ENCODE peak calls at places on chromosomes 11 and 22, in four cellular contexts. One of them, this sample, is unnamed.

GRCh38 chr22:27512283-27512761 is 289.2 kb downstream of the MN1 start:
- DNase-seq in fibroblast of mammary gland: peak
- DNase-seq in heart left ventricle: peak
- DNase-seq in adrenal gland: peak
- DNase-seq in this sample: no peak

GRCh38 chr11:101444164-101444563 is 139.6 kb downstream of the TRPC6 start:
- DNase-seq in fibroblast of mammary gland: peak
- DNase-seq in heart left ventricle: no peak
- DNase-seq in adrenal gland: no peak
- DNase-seq in this sample: no peak

GRCh38 chr22:48923909-48924475 is 903.7 kb downstream of the BRD1 start:
- DNase-seq in heart left ventricle: no peak
- DNase-seq in adrenal gland: no peak
- DNase-seq in fibroblast of mammary gland: no peak
- DNase-seq in this sample: no peak

GRCh38 chr22:35132568-35132967 is 66.6 kb downstream of the ISX start:
- DNase-seq in adrenal gland: no peak
- DNase-seq in heart left ventricle: no peak
- DNase-seq in fibroblast of mammary gland: no peak
- DNase-seq in this sample: no peak

GRCh38 chr11:128341767-128342318 is 245.5 kb downstream of the ETS1 start:
- DNase-seq in heart left ventricle: no peak
- DNase-seq in adrenal gland: no peak
- DNase-seq in fibroblast of mammary gland: no peak
- DNase-seq in this sample: no peak

GRCh38 chr11:95412074-95412473 is 181.1 kb upstream of the SESN3 start:
- DNase-seq in adrenal gland: no peak
- DNase-seq in fibroblast of mammary gland: no peak
- DNase-seq in heart left ventricle: no peak
- DNase-seq in this sample: no peak

GRCh38 chr11:95453616-95454118 is 222.7 kb upstream of the SESN3 start:
- DNase-seq in heart left ventricle: peak
- DNase-seq in adrenal gland: no peak
- DNase-seq in fibroblast of mammary gland: no peak
- DNase-seq in this sample: no peak

GRCh38 chr11:128039140-128040021 is 548.0 kb downstream of the ETS1 start:
- DNase-seq in fibroblast of mammary gland: peak
- DNase-seq in adrenal gland: no peak
- DNase-seq in heart left ventricle: peak
- DNase-seq in this sample: no peak

GRCh38 chr11:24400059-24400665 is 96.7 kb upstream of the LUZP2 start:
- DNase-seq in heart left ventricle: no peak
- DNase-seq in adrenal gland: no peak
- DNase-seq in fibroblast of mammary gland: no peak
- DNase-seq in this sample: no peak

GRCh38 chr11:129574431-129574830 is 198.8 kb downstream of the BARX2 start:
- DNase-seq in heart left ventricle: no peak
- DNase-seq in adrenal gland: no peak
- DNase-seq in fibroblast of mammary gland: no peak
- DNase-seq in this sample: no peak

GRCh38 chr11:104151404-104152204 is 12.3 kb downstream of the PDGFD start:
- DNase-seq in heart left ventricle: no peak
- DNase-seq in adrenal gland: no peak
- DNase-seq in fibroblast of mammary gland: peak
- DNase-seq in this sample: no peak

GRCh38 chr11:63573881-63574855 is 11.0 kb upstream of the PLAAT2 start:
- DNase-seq in adrenal gland: peak
- DNase-seq in heart left ventricle: peak
- DNase-seq in fibroblast of mammary gland: peak
- DNase-seq in this sample: no peak

GRCh38 chr22:37998543-37998942 is 14.2 kb upstream of the SOX10 start:
- DNase-seq in heart left ventricle: no peak
- DNase-seq in adrenal gland: no peak
- DNase-seq in fibroblast of mammary gland: no peak
- DNase-seq in this sample: no peak

GRCh38 chr22:49789289-49790141 is 38.2 kb downstream of the BRD1 start:
- DNase-seq in heart left ventricle: peak
- DNase-seq in fibroblast of mammary gland: peak
- DNase-seq in adrenal gland: peak
- DNase-seq in this sample: peak

GRCh38 chr11:659532-660085 is 22.5 kb downstream of the DRD4 start:
- DNase-seq in heart left ventricle: no peak
- DNase-seq in fibroblast of mammary gland: no peak
- DNase-seq in adrenal gland: no peak
- DNase-seq in this sample: no peak

GRCh38 chr11:65555693-65556231 is 2.4 kb downstream of the LTBP3 start:
- DNase-seq in adrenal gland: peak
- DNase-seq in fibroblast of mammary gland: peak
- DNase-seq in heart left ventricle: peak
- DNase-seq in this sample: no peak

GRCh38 chr22:36385491-36386350 is 2.0 kb downstream of the MYH9 start:
- DNase-seq in adrenal gland: peak
- DNase-seq in heart left ventricle: no peak
- DNase-seq in fibroblast of mammary gland: peak
- DNase-seq in this sample: no peak

GRCh38 chr11:70456921-70457532 is 58.7 kb downstream of the CTTN start:
- DNase-seq in adrenal gland: no peak
- DNase-seq in heart left ventricle: no peak
- DNase-seq in fibroblast of mammary gland: peak
- DNase-seq in this sample: no peak

DNA sequence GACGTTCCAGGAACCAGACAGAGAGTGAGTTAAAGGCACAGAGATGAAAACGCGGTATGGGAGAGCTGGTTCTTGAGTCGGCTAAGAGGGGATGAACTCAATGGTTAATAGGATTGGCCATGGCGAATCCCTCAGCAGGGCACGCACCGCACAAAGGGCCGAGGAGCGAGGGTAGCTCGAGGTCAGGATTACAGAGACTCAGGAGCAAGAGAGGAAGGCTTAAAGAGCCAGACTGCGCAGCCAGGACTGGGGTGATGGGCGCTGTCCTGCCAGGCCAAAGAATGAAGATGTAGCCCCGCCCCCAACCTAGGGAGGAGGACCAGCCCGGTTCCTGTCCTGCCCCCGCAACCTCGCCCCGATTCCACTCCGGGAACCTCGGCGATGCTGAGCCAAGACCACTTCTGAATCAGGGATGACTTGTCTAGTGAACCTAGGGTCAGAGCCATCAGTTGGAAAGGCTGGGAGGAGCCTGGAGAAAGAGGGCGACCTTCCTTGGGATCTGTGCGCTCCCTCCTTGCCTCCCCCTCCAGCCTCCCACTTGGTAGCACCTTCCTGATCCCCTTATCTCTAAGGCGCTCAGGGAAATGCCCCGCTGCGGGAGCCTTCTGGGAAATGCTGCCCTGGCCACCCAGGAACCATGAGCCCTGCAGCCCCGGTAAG is at the start of gene PLEKHB1:
- DNase-seq in adrenal gland: no peak
- DNase-seq in fibroblast of mammary gland: peak
- DNase-seq in heart left ventricle: no peak
- DNase-seq in this sample: peak
- TF ChIP-seq CTCF in adrenal gland: no peak
- TF ChIP-seq CTCF in fibroblast of mammary gland: no peak
- TF ChIP-seq CTCF in heart left ventricle: no peak
- TF ChIP-seq CTCF in this sample: no peak

GRCh38 chr22:45831394-45831793 is 145.6 kb downstream of the WNT7B start:
- DNase-seq in heart left ventricle: no peak
- DNase-seq in adrenal gland: no peak
- DNase-seq in fibroblast of mammary gland: peak
- DNase-seq in this sample: no peak
- TF ChIP-seq CTCF in heart left ventricle: no peak
- TF ChIP-seq CTCF in adrenal gland: peak
- TF ChIP-seq CTCF in fibroblast of mammary gland: peak
- TF ChIP-seq CTCF in this sample: no peak

DNA sequence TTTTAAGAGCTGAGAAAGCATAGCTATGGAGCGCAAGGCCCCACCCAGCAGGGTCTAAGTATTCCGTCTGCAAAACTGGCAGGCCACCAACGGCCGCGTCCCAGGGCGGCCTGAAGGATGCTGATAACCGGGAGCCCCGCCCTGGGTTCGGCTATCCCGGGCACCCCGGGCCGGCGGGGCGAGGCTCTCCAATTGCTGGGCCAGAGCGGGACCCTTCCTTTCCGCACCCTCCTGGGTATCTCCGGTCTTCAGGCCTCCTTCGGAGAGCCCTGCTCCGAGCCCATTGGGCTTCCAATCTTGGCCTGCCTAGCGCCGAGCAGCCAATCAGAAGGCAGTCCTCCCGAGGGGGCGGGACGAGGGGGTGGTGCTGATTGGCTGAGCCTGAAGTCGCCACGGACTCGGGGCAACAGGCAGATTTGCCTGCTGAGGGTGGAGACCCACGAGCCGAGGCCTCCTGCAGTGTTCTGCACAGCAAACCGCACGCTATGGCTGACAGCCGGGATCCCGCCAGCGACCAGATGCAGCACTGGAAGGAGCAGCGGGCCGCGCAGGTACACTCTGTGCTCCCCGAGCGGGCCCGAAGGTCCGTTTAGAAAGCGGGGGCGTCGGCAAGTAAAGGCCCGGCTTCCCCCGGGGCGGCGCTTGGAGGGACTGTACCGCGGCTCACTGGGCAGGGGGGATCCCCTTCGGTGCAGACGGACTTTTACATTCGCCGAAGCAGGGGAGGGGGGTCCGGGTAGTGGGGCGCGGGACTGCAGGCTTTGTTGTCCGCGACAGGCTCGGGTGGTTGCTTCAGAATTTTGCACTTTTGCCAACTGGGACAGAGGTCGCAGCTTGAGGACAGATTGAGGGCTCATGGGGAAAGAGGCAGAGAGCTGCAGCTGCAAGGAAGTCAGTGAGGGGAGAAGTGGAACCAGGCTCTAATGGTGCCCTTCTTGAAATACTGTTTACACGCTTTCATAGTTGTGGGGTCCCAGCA is at the start of gene CAT:
- DNase-seq in adrenal gland: peak
- DNase-seq in heart left ventricle: peak
- DNase-seq in fibroblast of mammary gland: peak
- DNase-seq in this sample: peak
- TF ChIP-seq CTCF in adrenal gland: no peak
- TF ChIP-seq CTCF in heart left ventricle: no peak
- TF ChIP-seq CTCF in fibroblast of mammary gland: no peak
- TF ChIP-seq CTCF in this sample: no peak

GRCh38 chr11:76878014-76878413 is 17.3 kb downstream of the ACER3 start:
- DNase-seq in heart left ventricle: no peak
- DNase-seq in adrenal gland: no peak
- DNase-seq in fibroblast of mammary gland: no peak
- DNase-seq in this sample: no peak

GRCh38 chr11:76872959-76873827 is 12.5 kb downstream of the ACER3 start:
- DNase-seq in fibroblast of mammary gland: no peak
- DNase-seq in adrenal gland: no peak
- DNase-seq in heart left ventricle: no peak
- DNase-seq in this sample: no peak
- TF ChIP-seq CTCF in fibroblast of mammary gland: no peak
- TF ChIP-seq CTCF in adrenal gland: no peak
- TF ChIP-seq CTCF in heart left ventricle: no peak
- TF ChIP-seq CTCF in this sample: no peak

DNA sequence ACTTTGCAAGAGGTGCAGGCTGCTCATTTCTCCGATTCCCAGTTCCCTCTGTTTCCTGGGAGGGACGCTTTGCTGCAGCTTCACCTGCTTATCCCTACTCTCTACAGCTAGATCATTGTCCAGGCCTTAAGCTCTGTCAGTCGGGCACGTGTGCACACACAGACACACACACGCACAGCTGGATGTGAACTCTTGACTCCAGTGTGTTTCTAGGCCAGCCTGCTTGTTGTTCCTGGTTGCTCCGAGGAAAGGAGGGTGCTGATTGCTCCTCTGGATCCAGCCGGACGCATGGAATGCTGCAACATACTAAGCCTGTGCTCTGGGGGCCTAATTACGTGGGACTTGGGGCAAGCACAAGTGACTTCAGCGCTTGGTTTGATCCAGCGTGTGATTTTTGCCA is 19.7 kb downstream of the ZNRF3 start:
- DNase-seq in adrenal gland: no peak
- DNase-seq in fibroblast of mammary gland: no peak
- DNase-seq in heart left ventricle: peak
- DNase-seq in this sample: no peak
- TF ChIP-seq CTCF in adrenal gland: no peak
- TF ChIP-seq CTCF in fibroblast of mammary gland: no peak
- TF ChIP-seq CTCF in heart left ventricle: no peak
- TF ChIP-seq CTCF in this sample: no peak